ENCODE peak calls at places on chromosomes 1 and 21, in five cellular contexts. I is A549, Z is uterus, B is esophagus squamous epithelium, T is spleen. G is an unnamed sample.

GRCh38 chr1:172246521-172247390 is 173.7 kb upstream of the C1orf105 start:
- DNase-seq in I (no peak), T (no peak), B (no peak), Z (no peak), G (no peak)

GRCh38 chr21:42495765-42496119 is 282 bp downstream of the RSPH1 start:
- DNase-seq in B (no peak), I (peak), Z (no peak), T (no peak), G (no peak)

GRCh38 chr1:62912028-62912638 is 128.2 kb downstream of the ATG4C start:
- DNase-seq in Z (no peak), T (no peak), B (no peak), I (peak), G (no peak)

GRCh38 chr1:119617751-119618691 is 30.0 kb downstream of the ZNF697 start:
- DNase-seq in B (no peak), I (no peak), Z (no peak), T (no peak), G (no peak)

GRCh38 chr1:95095833-95096217 is 21.3 kb upstream of the TLCD4 start:
- DNase-seq in T (no peak), B (no peak), Z (no peak), I (no peak), G (no peak)

GRCh38 chr1:205791568-205792180 is 16.4 kb upstream of the RAB29 start:
- DNase-seq in Z (peak), I (peak), T (peak), B (no peak), G (no peak)

GRCh38 chr1:60073605-60074278 is at the start of gene C1orf87:
- DNase-seq in B (no peak), T (peak), Z (no peak), I (no peak), G (no peak)

GRCh38 chr1:107432108-107432507 is 291.3 kb downstream of the NTNG1 start:
- DNase-seq in Z (no peak), T (no peak), B (no peak), I (no peak), G (no peak)

GRCh38 chr1:236142358-236143103 is at the start of gene GPR137B:
- DNase-seq in Z (peak), I (peak), T (peak), B (peak), G (no peak)

GRCh38 chr21:42677339-42678117 is 24.1 kb downstream of the PDE9A start:
- DNase-seq in T (peak), I (no peak), Z (no peak), B (no peak), G (no peak)

GRCh38 chr1:180919183-180919700 is 6.5 kb downstream of the KIAA1614 start:
- DNase-seq in B (no peak), I (no peak), T (peak), Z (no peak), G (no peak)

GRCh38 chr1:18132022-18132706 is 24.6 kb downstream of the IGSF21 start:
- DNase-seq in T (no peak), I (no peak), Z (no peak), B (no peak), G (no peak)
- TF ChIP-seq CTCF in T (no peak), I (no peak), Z (no peak), B (no peak), G (no peak)

GRCh38 chr1:37515185-37516034 is 844 bp upstream of the MEAF6 start:
- DNase-seq in B (no peak), I (no peak), T (no peak), Z (no peak), G (no peak)

GRCh38 chr1:37517569-37517968 is 3.0 kb upstream of the MEAF6 start:
- DNase-seq in I (no peak), B (no peak), Z (no peak), T (no peak), G (no peak)

GRCh38 chr1:37513795-37514349 is 694 bp downstream of the MEAF6 start:
- DNase-seq in I (no peak), B (no peak), Z (no peak), T (peak), G (no peak)

GRCh38 chr1:37514350-37515184 is at the start of gene MEAF6:
- DNase-seq in T (peak), B (peak), I (peak), Z (peak), G (peak)

GRCh38 chr1:37519613-37520012 is 5.0 kb upstream of the MEAF6 start:
- DNase-seq in T (no peak), B (no peak), I (no peak), Z (no peak), G (no peak)
- H3K4me3 ChIP-seq in T (peak), B (no peak), I (no peak), Z (no peak), G (no peak)

GRCh38 chr1:1310476-1311053 is 2.2 kb downstream of the PUSL1 start:
- DNase-seq in T (no peak), Z (no peak), I (no peak), B (no peak), G (no peak)
- TF ChIP-seq POLR2A in T (no peak), Z (no peak), I (no peak), B (no peak), G (no peak)

DNA sequence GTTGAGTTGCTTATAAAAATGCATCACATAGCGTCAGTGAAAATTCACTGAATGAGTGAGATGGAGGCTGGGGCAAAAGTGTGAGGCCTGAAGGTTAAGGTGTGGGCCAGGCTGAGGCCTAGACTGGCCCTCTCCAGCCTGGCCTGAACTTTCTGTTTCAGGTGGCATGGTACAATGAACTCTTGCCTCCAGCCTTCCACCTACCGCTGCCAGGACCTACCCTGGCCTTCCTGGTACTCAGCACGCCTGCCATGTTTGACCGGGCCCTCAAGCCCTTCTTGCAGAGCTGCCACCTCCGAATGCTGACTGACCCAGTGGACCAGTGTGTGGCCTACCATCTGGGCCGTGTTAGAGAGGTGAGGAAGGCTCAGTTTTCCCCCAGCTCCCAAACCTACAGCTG is 7.1 kb downstream of the MMACHC start:
- DNase-seq in I (no peak), B (no peak), T (no peak), Z (no peak), G (no peak)
- TF ChIP-seq CTCF in I (no peak), B (no peak), T (no peak), Z (no peak), G (no peak)

GRCh38 chr21:35753308-35753707 is 307.0 kb downstream of the SETD4 start:
- DNase-seq in T (no peak), I (no peak), Z (no peak), B (no peak), G (no peak)

GRCh38 chr21:35754583-35754982 is 305.7 kb downstream of the SETD4 start:
- DNase-seq in B (no peak), T (no peak), Z (no peak), I (no peak), G (no peak)

GRCh38 chr21:35748683-35749314 is 311.5 kb downstream of the SETD4 start:
- DNase-seq in I (no peak), B (no peak), Z (no peak), T (no peak), G (no peak)

GRCh38 chr21:35749904-35750303 is 310.4 kb downstream of the SETD4 start:
- DNase-seq in T (no peak), Z (no peak), I (no peak), B (no peak), G (no peak)

DNA sequence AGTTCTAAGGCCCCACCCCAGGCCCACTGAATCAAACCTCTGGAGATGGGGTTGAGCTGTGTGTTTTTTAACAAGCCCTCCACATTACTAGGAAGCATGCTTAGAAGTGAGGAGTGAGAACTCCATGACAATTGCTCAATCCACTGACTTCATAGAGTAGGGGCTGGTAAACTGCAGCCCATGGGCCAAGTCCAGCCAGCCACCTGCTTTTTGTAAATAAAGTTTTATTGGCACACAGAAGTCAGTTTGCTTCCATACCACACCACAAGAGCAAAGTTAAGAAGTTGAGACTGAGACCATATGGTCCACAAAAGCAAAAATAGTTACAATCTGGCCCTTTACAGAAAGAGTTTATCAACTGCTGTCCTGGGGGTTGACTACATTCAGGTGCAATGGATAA is 309.2 kb downstream of the SETD4 start:
- DNase-seq in T (no peak), B (no peak), Z (no peak), I (no peak), G (no peak)
- H3K4me3 ChIP-seq in T (no peak), B (no peak), Z (no peak), I (no peak), G (no peak)

GRCh38 chr1:228082260-228082974 is at the start of gene ARF1:
- DNase-seq in Z (peak), T (peak), B (peak), I (peak), G (peak)
- TF ChIP-seq POLR2A in Z (peak), T (no peak), B (peak), I (peak), G (no peak)

DNA sequence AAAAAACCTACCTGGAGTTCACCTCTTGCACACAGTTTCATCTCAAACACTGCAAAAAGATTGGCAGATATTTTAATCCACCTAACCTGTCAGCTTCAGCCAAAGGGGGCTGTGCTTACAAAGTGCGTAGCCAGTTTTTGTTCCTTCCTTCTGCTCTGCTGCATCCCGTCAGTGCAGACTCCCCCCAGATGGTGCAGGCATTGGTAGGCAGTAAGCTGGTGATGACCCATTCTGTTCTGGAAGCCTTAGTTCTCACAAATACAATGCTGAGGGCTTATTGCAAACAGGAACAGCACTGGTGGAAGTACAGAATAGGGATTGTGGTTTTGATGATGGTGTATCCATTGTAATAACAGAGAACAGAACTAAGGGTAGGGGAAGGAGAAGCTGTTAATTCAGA is 239.5 kb downstream of the RYR2 start:
- DNase-seq in B (no peak), I (no peak), Z (no peak), T (no peak), G (no peak)
- TF ChIP-seq CTCF in B (no peak), I (no peak), Z (no peak), T (no peak), G (no peak)

G was measured in lower leg skin.